ENCODE peak calls at places on chromosomes 1 and 21, in five cellular contexts. L is H1, W is ovary, K is HFFc6, D is DND-41. P is an unnamed sample.
A peak's percentile ranks its signal among the peaks of the same experiment; 100 is the strongest.

GRCh38 chr21:27761623-27762022 is 794.7 kb upstream of the ADAMTS5 start:
- DNase-seq in L (no peak), W (no peak), K (no peak), D (no peak), P (no peak)

GRCh38 chr1:99727575-99728190 is 38.8 kb downstream of the FRRS1 start:
- DNase-seq in L (no peak), W (no peak), K (peak; percentile 0), D (no peak), P (no peak)

GRCh38 chr21:40208960-40209359 is 341.7 kb downstream of the PCP4 start:
- DNase-seq in L (no peak), W (no peak), K (no peak), D (no peak), P (no peak)

GRCh38 chr1:87949711-87950110 is 621.0 kb downstream of the LMO4 start:
- DNase-seq in L (no peak), W (no peak), K (no peak), D (no peak), P (no peak)

GRCh38 chr1:28663871-28664470 is 4.6 kb upstream of the GMEB1 start:
- DNase-seq in L (no peak), W (no peak), K (no peak), D (no peak), P (no peak)

GRCh38 chr21:42619841-42620240 is 33.6 kb upstream of the PDE9A start:
- DNase-seq in L (no peak), W (no peak), K (no peak), D (no peak), P (no peak)

GRCh38 chr1:65036614-65037180 is 70.3 kb upstream of the JAK1 start:
- DNase-seq in L (no peak), W (no peak), K (no peak), D (no peak), P (no peak)

GRCh38 chr1:212608956-212609700 is 567 bp downstream of the ATF3 start:
- DNase-seq in L (peak; percentile 85), W (peak; percentile 66), K (peak; percentile 25), D (peak; percentile 66), P (peak; percentile 53)

GRCh38 chr1:201476670-201477344 is 7.8 kb upstream of the PHLDA3 start:
- DNase-seq in L (no peak), W (no peak), K (no peak), D (no peak), P (no peak)

GRCh38 chr1:18941221-18942141 is 15.0 kb downstream of the IFFO2 start:
- DNase-seq in L (no peak), W (no peak), K (no peak), D (no peak), P (no peak)
- TF ChIP-seq CTCF in L (no peak), W (no peak), K (no peak), D (no peak), P (no peak)

DNA sequence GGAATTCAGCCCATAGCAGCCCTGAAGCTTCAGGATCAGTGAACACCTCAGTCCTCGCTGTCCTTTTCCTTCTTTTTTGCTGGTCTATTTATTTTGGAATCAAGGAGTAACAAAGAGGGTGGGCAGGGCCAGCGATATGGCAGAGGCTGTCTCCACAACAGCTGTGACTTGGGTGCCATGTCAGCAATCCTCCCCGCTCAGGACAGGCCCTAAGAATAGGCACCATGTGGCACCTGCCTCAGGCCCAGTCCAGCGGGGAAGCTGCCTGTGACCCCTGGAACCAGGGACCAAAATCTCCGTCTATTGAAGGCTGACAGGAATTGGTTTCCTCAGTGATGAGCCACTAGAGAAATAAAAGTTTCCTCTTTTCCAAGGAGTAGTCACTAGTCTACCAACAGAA is 58.6 kb upstream of the TNR start:
- DNase-seq in L (no peak), W (no peak), K (no peak), D (no peak), P (no peak)
- TF ChIP-seq CTCF in L (no peak), W (no peak), K (no peak), D (no peak), P (no peak)

GRCh38 chr1:100928128-100928527 is 32.2 kb downstream of the SLC30A7 start:
- DNase-seq in L (no peak), W (no peak), K (no peak), D (no peak), P (no peak)
- TF ChIP-seq CTCF in L (no peak), W (no peak), K (peak; percentile 32), D (peak; percentile 32), P (no peak)

GRCh38 chr1:177278626-177279390 is 108.0 kb downstream of the BRINP2 start:
- DNase-seq in L (no peak), W (no peak), K (no peak), D (no peak), P (no peak)
- TF ChIP-seq CTCF in L (peak; percentile 32), W (no peak), K (no peak), D (no peak), P (no peak)

P was measured in D721Med.